ENCODE peak calls at places on chromosomes 4 and X, in six cellular contexts. V is RWPE2, P is MCF 10A, M is left lung, F is IMR-90, A is fibroblast of lung. S is an unnamed sample.

GRCh38 chrX:108160309-108160708 is 68.7 kb downstream of the ATG4A start:
- DNase-seq in P (no peak), M (no peak), A (no peak), V (no peak), F (no peak), S (no peak)

GRCh38 chr4:143514432-143514831 is 930 bp downstream of the SMARCA5 start:
- DNase-seq in P (peak), F (peak), V (peak), M (peak), A (peak), S (peak)

GRCh38 chr4:1361391-1361790 is 14.4 kb downstream of the UVSSA start:
- DNase-seq in P (no peak), V (no peak), A (no peak), F (no peak), M (no peak), S (no peak)

GRCh38 chr4:48483777-48484493 is 792 bp downstream of the SLC10A4 start:
- DNase-seq in P (no peak), A (no peak), M (no peak), F (no peak), V (no peak), S (no peak)

GRCh38 chr4:168515222-168516011 is 18.6 kb downstream of the PALLD start:
- DNase-seq in F (no peak), A (peak), V (no peak), P (peak), M (no peak), S (no peak)

GRCh38 chr4:124936427-124936826 is 223.9 kb upstream of the ANKRD50 start:
- DNase-seq in A (peak), F (peak), M (peak), P (no peak), V (no peak), S (no peak)

GRCh38 chr4:74632634-74633033 is 161.7 kb downstream of the BTC start:
- DNase-seq in V (peak), P (peak), F (peak), A (peak), M (peak), S (no peak)

GRCh38 chr4:99610605-99611172 is 36.1 kb downstream of the MTTP start:
- DNase-seq in V (no peak), A (peak), F (no peak), P (peak), M (no peak), S (no peak)

GRCh38 chr4:19298998-19299397 is 952.7 kb upstream of the SLIT2 start:
- DNase-seq in A (no peak), V (no peak), M (no peak), F (peak), P (no peak), S (no peak)

GRCh38 chrX:130013661-130014060 is 31.2 kb downstream of the BCORL1 start:
- DNase-seq in P (no peak), A (no peak), F (no peak), M (no peak), V (no peak), S (no peak)

GRCh38 chr4:168907119-168907698 is 102.8 kb downstream of the CBR4 start:
- DNase-seq in M (no peak), P (no peak), V (no peak), A (peak), F (peak), S (no peak)

GRCh38 chr4:126661194-126661593 is 971.6 kb upstream of the INTU start:
- DNase-seq in P (no peak), V (no peak), M (no peak), A (peak), F (peak), S (no peak)

GRCh38 chr4:73763877-73764276 is 23.5 kb downstream of the CXCL8 start:
- DNase-seq in A (no peak), F (no peak), M (no peak), V (no peak), P (no peak), S (no peak)

GRCh38 chr4:76803522-76803921 is 94.4 kb downstream of the SOWAHB start:
- DNase-seq in A (peak), V (peak), F (peak), M (no peak), P (peak), S (no peak)

GRCh38 chrX:38312436-38312835 is 14.9 kb downstream of the RPGR start:
- DNase-seq in P (peak), M (no peak), A (peak), V (no peak), F (peak), S (no peak)

GRCh38 chr4:109665783-109666455 is 37.3 kb downstream of the CASP6 start:
- DNase-seq in F (no peak), P (no peak), A (no peak), M (no peak), V (no peak), S (no peak)

GRCh38 chrX:153778151-153778551 is 2.7 kb upstream of the SRPK3 start:
- DNase-seq in M (no peak), F (no peak), A (no peak), P (no peak), V (peak), S (no peak)

GRCh38 chr4:37994569-37994968 is 34.4 kb downstream of the PTTG2 start:
- DNase-seq in A (no peak), V (no peak), M (no peak), F (no peak), P (no peak), S (no peak)

GRCh38 chrX:40299028-40299479 is 201.3 kb upstream of the BCOR start:
- DNase-seq in M (no peak), A (no peak), F (no peak), P (no peak), V (no peak), S (peak)

GRCh38 chrX:119004920-119005524 is 30.6 kb downstream of the LONRF3 start:
- DNase-seq in P (peak), A (peak), M (peak), F (peak), V (no peak), S (peak)

GRCh38 chr4:109359040-109359646 is 56.7 kb upstream of the COL25A1 start:
- DNase-seq in P (no peak), A (peak), V (no peak), M (no peak), F (no peak), S (no peak)

GRCh38 chr4:126718161-126718560 is 914.6 kb upstream of the INTU start:
- DNase-seq in P (no peak), A (peak), V (no peak), M (no peak), F (peak), S (no peak)

GRCh38 chr4:165343353-165344191 is 16.1 kb downstream of the MSMO1 start:
- DNase-seq in M (no peak), F (no peak), A (no peak), V (no peak), P (no peak), S (no peak)

GRCh38 chr4:173332963-173333657 is 1.0 kb downstream of the HMGB2 start:
- DNase-seq in M (no peak), F (peak), A (peak), V (no peak), P (peak), S (no peak)

GRCh38 chrX:154541896-154542722 is 4.5 kb downstream of the G6PD start:
- DNase-seq in V (no peak), F (peak), A (peak), P (peak), M (peak), S (no peak)

GRCh38 chr4:3361896-3362295 is 69.1 kb downstream of the RGS12 start:
- DNase-seq in M (no peak), P (no peak), A (no peak), F (no peak), V (no peak), S (no peak)

GRCh38 chr4:107853444-107854325 is 29.0 kb downstream of the SGMS2 start:
- DNase-seq in M (no peak), F (peak), A (peak), V (no peak), P (no peak), S (no peak)

GRCh38 chr4:73735231-73735630 is 5.1 kb upstream of the CXCL8 start:
- DNase-seq in F (peak), M (no peak), P (no peak), A (peak), V (no peak), S (no peak)

DNA sequence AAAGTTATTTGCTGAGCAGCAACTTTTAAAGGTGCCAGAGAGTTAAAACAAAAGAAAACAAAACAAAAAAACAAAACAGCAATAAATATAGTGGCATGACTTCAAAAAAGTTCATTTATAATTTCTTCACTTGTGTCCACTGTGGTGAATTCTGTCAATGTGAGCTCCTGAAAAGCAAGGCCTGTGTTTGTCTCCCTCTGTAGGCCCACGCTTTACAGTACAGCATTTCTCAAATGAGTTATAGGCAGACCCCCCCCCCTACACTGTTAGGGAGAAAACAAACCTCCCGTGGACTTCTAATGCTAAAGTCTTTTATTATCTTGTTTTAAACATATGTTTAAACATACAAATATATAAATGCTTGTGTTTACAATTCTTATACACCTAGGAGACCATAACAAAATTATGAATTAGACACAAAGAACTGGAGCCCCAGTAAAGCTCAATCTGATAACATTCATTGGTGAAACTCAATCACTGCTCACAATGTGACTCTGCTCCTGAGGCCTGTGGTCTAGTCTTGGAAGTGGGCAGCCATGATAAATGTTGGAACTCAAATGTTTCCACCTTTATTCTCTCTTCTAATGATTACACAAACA is 47.0 kb upstream of the SCOC start:
- DNase-seq in A (peak), P (peak), V (no peak), F (peak), M (no peak), S (no peak)
- TF ChIP-seq CTCF in A (peak), P (peak), V (peak), F (peak), M (peak), S (peak)

GRCh38 chrX:140661657-140662056 is 47.9 kb upstream of the LINC00632 start:
- DNase-seq in F (peak), M (no peak), A (no peak), P (peak), V (no peak), S (no peak)
- TF ChIP-seq CTCF in F (peak), M (no peak), A (peak), P (peak), V (peak), S (peak)

GRCh38 chr4:113243312-113243711 is 193.9 kb downstream of the ANK2 start:
- DNase-seq in V (no peak), A (no peak), M (no peak), F (no peak), P (no peak), S (no peak)

GRCh38 chr4:113248320-113248719 is 198.9 kb downstream of the ANK2 start:
- DNase-seq in M (no peak), P (no peak), A (no peak), F (no peak), V (no peak), S (no peak)
- TF ChIP-seq CTCF in M (no peak), P (no peak), A (no peak), F (no peak), V (no peak), S (no peak)

GRCh38 chr4:177554966-177555574 is 112.8 kb upstream of the AGA start:
- DNase-seq in P (peak), A (peak), V (no peak), F (peak), M (no peak), S (peak)
- TF ChIP-seq CTCF in P (peak), A (peak), V (peak), F (peak), M (peak), S (peak)

DNA sequence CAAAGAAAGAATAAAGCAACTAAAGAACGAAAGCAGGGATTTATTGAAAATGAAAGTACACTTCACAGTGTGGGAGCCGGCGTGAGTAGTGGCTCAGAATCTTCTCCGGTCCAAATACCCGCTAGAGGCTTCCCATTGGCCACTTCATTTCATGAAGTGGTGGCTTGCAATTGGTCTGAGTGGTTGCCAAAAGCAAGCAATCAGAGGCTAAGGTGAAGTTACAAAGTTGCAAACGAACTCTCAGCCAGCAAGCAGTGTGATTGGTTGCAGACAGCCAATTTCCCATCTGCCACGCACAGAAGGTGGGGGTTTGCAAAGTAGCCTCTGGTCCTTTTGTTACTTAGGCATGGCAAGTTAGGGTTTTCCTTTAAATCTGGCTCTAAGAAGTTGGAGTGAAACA is 6.7 kb upstream of the CLOCK start:
- DNase-seq in V (no peak), F (no peak), M (peak), P (no peak), A (peak), S (no peak)
- TF ChIP-seq CTCF in V (no peak), F (no peak), M (no peak), P (no peak), A (no peak), S (no peak)

DNA sequence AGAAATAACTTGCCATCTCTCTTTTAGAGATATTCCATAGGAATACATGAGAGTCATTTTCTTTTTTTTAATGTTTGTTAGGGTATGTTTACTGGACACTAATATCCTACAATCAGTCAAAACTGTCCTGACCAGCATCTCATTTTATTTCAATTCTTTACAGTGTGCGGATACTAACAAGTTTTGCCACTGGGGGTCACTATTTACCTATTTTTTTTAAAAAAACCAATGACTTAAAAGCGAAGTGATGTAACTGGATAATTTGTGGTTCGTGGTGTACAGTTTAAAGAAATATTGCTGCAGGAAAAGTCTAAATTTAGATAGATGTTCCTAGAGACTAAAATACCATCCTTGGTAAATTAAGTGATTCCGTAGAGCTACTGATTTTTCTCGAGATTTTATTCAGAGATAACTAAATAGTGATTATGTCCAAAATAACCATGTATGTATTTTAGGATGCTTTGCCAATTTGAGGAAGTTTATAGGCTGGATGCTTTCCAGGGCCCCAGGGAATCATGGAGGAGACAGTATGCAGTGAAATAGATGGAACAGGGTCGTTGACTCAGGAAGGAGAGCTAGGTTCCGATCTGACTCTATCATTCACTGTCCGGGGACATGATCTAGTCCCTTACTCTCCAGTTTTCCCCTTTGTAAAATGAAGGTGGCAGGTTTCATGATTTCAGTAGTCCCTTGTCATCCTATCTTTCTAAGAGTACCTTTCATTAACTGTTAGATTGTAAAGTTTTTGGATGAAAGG is 34.0 kb upstream of the GNPDA2 start:
- DNase-seq in P (peak), A (peak), M (no peak), F (peak), V (no peak), S (peak)
- TF ChIP-seq CTCF in P (peak), A (peak), M (peak), F (peak), V (peak), S (peak)

GRCh38 chr4:314296-314903 is 9.1 kb upstream of the ZNF732 start:
- DNase-seq in P (no peak), M (no peak), V (no peak), A (no peak), F (no peak), S (no peak)
- TF ChIP-seq CTCF in P (no peak), M (no peak), V (no peak), A (no peak), F (no peak), S (no peak)

DNA sequence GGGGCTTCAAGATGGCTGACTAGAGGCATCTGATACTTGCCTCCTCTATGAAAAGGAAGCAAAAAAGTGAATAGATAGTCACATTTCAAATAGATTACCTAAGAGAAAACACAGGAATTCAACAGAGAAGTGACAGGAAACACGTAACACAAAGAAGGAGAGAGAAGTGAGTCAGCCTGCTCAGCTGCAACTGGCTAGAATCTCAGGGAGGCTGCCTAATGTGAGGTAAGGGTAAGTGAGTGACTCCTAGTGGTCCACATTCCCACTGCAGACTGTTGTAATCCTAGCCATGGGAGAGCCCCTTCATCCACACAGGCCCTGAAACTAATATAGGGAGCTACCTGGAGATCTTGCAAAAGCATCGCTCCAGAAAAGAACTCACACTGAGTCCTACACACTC is 179.2 kb downstream of the SLC7A11 start:
- DNase-seq in F (peak), V (no peak), M (no peak), P (peak), A (peak), S (no peak)
- TF ChIP-seq CTCF in F (peak), V (no peak), M (no peak), P (no peak), A (peak), S (no peak)

GRCh38 chr4:144646523-144647094 is 653 bp downstream of the HHIP start:
- DNase-seq in M (no peak), P (peak), F (no peak), V (no peak), A (peak), S (peak)
- TF ChIP-seq CTCF in M (no peak), P (no peak), F (no peak), V (no peak), A (no peak), S (peak)

S was measured in neural crest cell.